ENCODE peak calls at places on chromosomes 1 and 21, in seven cellular contexts. R, G, E, B, H, L and M are unnamed samples.

GRCh38 chr1:47881505-47882442 is 115.4 kb downstream of the TRABD2B start:
- DNase-seq in R (peak), G (no peak), E (no peak), B (peak), H (no peak), L (no peak), M (no peak)

GRCh38 chr1:8133657-8134430 is 107.7 kb upstream of the ERRFI1 start:
- DNase-seq in R (peak), G (peak), E (peak), B (peak), H (peak), L (peak), M (peak)

GRCh38 chr1:19815801-19816736 is 986 bp upstream of the RNF186 start:
- DNase-seq in R (no peak), G (no peak), E (no peak), B (no peak), H (no peak), L (no peak), M (no peak)

GRCh38 chr1:111656093-111657017 is 36.8 kb downstream of the RAP1A start:
- DNase-seq in R (peak), G (peak), E (peak), B (peak), H (peak), L (no peak), M (peak)

GRCh38 chr1:164821648-164822047 is 262.7 kb downstream of the PBX1 start:
- DNase-seq in R (no peak), G (no peak), E (no peak), B (no peak), H (no peak), L (no peak), M (no peak)

GRCh38 chr1:91523462-91523861 is 22.8 kb downstream of the CDC7 start:
- DNase-seq in R (no peak), G (peak), E (no peak), B (no peak), H (no peak), L (no peak), M (peak)

GRCh38 chr21:35904995-35905972 is 155.0 kb downstream of the SETD4 start:
- DNase-seq in R (no peak), G (peak), E (no peak), B (no peak), H (no peak), L (peak), M (peak)

GRCh38 chr1:41872074-41872473 is 46.6 kb downstream of the HIVEP3 start:
- DNase-seq in R (no peak), G (no peak), E (no peak), B (no peak), H (no peak), L (no peak), M (no peak)

GRCh38 chr1:221983444-221983843 is 241.6 kb upstream of the DUSP10 start:
- DNase-seq in R (no peak), G (no peak), E (no peak), B (no peak), H (no peak), L (no peak), M (no peak)

GRCh38 chr1:19547814-19548213 is 62.5 kb upstream of the CAPZB start:
- DNase-seq in R (no peak), G (no peak), E (no peak), B (no peak), H (no peak), L (no peak), M (no peak)

GRCh38 chr1:41629571-41629970 is 145.1 kb upstream of the EDN2 start:
- DNase-seq in R (peak), G (peak), E (no peak), B (no peak), H (no peak), L (no peak), M (peak)

DNA sequence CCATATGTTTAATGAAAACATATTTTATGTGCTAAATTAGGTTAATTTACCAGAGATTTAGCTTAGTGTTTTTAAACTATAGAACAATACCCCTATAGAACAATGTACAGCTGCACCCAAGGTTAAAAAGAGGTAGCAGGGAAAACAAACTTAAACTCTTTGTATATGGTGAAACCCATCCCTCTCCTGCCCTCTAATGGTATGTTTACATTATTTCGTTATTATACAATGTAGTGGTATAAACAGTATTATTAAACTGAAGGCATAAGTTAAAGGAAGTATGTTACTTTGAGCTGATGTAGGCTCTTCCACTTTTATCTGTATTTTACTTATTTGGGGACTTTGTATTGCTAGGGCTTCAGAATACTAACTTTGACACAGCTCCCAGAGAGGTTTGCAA is 16.7 kb upstream of the ZYG11A start:
- DNase-seq in R (no peak), G (no peak), E (no peak), B (no peak), H (no peak), L (no peak), M (peak)
- TF ChIP-seq CTCF in R (no peak), G (peak), E (no peak), B (peak), H (peak), L (no peak), M (peak)

GRCh38 chr1:173714441-173714758 is 381 bp upstream of the KLHL20 start:
- DNase-seq in R (no peak), G (no peak), E (no peak), B (no peak), H (no peak), L (no peak), M (no peak)
- H3K4me3 ChIP-seq in R (peak), G (peak), E (peak), B (peak), H (peak), L (peak), M (peak)

GRCh38 chr1:177779325-177779965 is 190.4 kb downstream of the SEC16B start:
- DNase-seq in R (no peak), G (no peak), E (no peak), B (no peak), H (no peak), L (no peak), M (no peak)

GRCh38 chr1:177783052-177783451 is 186.8 kb downstream of the SEC16B start:
- DNase-seq in R (no peak), G (no peak), E (no peak), B (no peak), H (no peak), L (no peak), M (no peak)

GRCh38 chr1:177784394-177784793 is 185.5 kb downstream of the SEC16B start:
- DNase-seq in R (no peak), G (no peak), E (no peak), B (no peak), H (no peak), L (no peak), M (no peak)

GRCh38 chr1:177780096-177780700 is 189.7 kb downstream of the SEC16B start:
- DNase-seq in R (peak), G (no peak), E (no peak), B (peak), H (peak), L (no peak), M (peak)
- TF ChIP-seq CTCF in R (peak), G (peak), E (no peak), B (peak), H (peak), L (peak), M (peak)

DNA sequence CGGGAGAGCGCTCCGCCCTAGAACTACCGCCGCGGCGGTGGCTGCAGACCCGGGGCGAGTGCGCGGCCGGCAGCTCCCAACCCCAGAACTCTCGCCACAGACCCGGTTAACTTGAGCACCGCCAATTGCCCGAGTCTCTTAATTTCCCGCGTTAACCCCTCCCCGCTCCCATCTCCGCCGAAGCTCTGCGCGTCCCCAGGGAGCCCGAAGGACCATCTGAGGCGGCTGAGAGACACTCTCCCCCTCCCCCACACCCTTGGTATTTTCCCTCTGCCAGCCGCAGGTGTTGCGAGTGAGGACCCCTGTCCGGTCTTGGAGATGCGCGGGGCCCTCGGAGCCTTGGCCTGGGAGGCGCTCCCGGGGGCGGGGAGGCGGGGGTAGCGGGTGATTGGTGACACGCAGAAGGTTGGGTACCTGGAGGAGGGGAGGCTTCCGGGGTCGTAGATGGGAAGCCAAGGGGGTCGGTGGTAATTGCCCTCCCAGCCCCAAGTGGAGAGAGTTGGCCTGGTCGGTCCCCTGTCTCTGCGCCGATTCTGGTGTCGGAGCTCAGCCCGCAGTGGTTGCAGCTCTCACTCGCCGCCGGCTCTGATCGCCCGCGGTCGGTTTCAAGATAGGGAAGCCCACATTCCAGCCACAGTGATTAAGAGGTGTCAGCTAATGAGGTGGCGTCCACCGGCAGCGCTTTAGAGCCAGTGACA is 858 bp upstream of the SUSD4 start:
- DNase-seq in R (no peak), G (no peak), E (no peak), B (no peak), H (no peak), L (peak), M (no peak)
- H3K4me3 ChIP-seq in R (no peak), G (peak), E (peak), B (no peak), H (no peak), L (peak), M (no peak)

DNA sequence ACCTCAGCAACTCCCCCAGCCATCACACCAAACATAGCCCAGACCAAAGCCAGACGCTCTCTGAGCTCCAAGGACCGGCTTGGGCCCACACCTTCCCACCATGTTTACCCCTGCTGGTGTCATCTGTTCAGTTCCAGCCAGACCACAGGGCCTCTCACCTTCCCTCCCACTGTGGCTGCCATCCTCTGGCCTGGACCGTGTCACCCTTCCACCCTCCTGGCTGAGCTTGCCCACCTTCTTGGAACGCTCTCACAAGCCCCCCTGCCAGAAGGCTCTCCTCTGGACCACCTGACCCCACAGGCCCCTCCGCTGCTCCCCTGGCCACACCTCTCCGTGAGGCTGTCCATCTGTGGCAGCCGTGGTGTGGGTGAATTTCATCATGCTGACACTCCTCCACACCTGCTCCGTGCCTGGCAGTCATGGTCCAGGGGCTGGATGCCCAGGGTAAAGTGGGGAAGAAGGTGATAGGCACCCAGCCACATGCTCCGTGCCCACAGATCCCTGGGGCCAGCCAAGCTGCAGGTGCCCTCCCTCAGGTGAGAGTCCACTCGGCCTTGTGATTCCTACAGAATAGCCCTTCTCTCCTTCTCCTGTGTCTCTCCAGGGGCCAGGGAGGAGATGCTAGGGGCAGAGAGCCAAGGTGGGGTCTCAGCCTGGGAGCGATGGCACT is 16.6 kb upstream of the POFUT2 start:
- DNase-seq in R (no peak), G (no peak), E (no peak), B (no peak), H (no peak), L (peak), M (no peak)
- TF ChIP-seq CTCF in R (no peak), G (no peak), E (no peak), B (no peak), H (no peak), L (no peak), M (no peak)

GRCh38 chr1:207910678-207911354 is at the start of gene CD34:
- DNase-seq in R (no peak), G (no peak), E (no peak), B (no peak), H (no peak), L (peak), M (peak)
- H3K4me3 ChIP-seq in R (peak), G (peak), E (peak), B (peak), H (no peak), L (peak), M (peak)

DNA sequence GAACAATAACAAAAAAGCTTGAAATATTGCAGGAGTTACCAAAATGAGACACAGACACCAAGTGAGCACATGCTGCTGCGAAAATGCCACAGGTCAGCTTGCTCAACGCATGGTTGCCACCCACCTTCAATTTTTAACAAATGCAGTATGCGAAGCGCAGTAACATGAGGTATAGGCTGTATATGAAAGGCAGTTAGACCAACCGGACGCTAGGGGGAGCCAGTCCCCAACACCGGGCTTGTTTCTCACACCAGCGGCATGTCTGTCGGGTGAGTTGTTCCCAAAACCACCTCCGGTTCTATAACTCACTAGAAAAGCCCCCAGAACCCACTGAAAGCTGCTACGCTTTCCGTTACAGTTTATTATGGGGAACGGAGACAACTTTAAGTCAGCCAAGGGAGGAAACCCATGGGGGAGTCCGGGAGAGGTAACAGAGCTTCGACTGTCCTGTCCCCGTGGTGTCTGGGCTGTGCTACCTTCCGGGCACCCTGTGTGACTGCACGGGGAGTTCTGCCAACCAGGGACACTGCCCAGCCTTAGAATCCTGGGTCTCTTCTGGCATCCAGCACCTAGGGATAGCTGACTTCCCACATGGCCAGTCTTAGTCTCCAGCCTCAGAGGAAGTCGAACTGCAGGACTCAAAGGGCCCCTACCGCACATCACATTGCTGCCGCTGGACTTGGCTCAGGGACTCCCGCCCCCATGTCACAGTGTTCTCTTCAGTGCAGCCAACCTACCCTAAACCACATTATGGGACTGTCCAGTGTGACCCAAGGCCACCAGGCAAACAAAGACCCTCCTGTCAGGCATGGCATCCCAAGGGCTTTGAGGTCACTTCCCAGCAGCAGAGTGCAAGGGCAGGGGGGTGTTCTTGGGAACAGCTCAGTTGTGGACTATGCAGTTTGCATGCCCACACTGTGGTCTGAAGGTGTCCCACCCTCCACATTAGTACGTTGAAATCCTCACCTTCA is 14.0 kb downstream of the RNF187 start:
- DNase-seq in R (peak), G (no peak), E (peak), B (peak), H (peak), L (peak), M (peak)
- TF ChIP-seq CTCF in R (peak), G (peak), E (peak), B (peak), H (peak), L (peak), M (peak)

GRCh38 chr1:31787786-31788137 is 23.6 kb upstream of the ADGRB2 start:
- DNase-seq in R (no peak), G (no peak), E (no peak), B (no peak), H (no peak), L (no peak), M (no peak)
- H3K4me3 ChIP-seq in R (peak), G (no peak), E (peak), B (peak), H (peak), L (peak), M (no peak)

GRCh38 chr1:13517193-13517812 is 3.5 kb upstream of the LRRC38 start:
- DNase-seq in R (no peak), G (no peak), E (no peak), B (no peak), H (peak), L (peak), M (peak)

GRCh38 chr1:13512472-13512871 is 1.3 kb downstream of the LRRC38 start:
- DNase-seq in R (no peak), G (no peak), E (no peak), B (no peak), H (no peak), L (no peak), M (peak)

GRCh38 chr1:13513063-13513884 is 529 bp downstream of the LRRC38 start:
- DNase-seq in R (no peak), G (no peak), E (no peak), B (no peak), H (no peak), L (no peak), M (peak)

GRCh38 chr1:13516606-13517005 is 2.8 kb upstream of the LRRC38 start:
- DNase-seq in R (no peak), G (no peak), E (no peak), B (no peak), H (no peak), L (no peak), M (no peak)

DNA sequence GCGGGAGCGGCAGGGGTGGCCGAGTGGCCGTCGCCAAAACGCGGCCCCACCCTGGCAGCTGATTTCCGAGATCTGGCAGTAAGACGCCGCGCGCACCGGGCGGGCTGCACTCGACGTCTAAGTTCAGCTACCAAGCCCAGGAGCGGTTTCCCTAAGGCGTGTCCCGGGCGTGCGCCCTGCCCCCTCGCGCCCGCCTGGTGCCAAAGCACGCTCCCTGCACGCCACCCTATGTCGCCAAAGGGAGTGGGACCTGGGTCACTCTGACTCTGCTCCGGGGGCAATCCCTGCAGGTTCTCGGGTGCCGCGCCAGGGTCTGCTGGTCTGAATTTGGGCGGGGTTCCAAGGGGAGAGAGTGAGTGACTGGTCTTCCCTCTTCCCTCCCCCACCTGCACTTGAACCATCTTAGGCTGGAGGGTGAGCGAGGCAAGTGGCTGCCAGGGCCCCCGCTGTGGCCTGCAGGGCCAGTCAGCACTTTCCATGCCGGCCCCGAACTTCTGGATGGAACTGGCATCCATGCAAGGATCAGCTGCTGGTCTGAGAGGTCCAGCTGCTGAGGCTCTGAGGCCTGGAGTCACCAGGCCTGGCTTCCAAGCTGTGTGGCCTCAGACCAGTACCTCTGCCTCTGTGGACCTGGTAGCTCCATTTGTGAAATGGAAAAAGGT is at the start of gene LRRC38:
- DNase-seq in R (no peak), G (no peak), E (no peak), B (no peak), H (no peak), L (peak), M (no peak)
- TF ChIP-seq CTCF in R (no peak), G (no peak), E (no peak), B (no peak), H (no peak), L (peak), M (no peak)

DNA sequence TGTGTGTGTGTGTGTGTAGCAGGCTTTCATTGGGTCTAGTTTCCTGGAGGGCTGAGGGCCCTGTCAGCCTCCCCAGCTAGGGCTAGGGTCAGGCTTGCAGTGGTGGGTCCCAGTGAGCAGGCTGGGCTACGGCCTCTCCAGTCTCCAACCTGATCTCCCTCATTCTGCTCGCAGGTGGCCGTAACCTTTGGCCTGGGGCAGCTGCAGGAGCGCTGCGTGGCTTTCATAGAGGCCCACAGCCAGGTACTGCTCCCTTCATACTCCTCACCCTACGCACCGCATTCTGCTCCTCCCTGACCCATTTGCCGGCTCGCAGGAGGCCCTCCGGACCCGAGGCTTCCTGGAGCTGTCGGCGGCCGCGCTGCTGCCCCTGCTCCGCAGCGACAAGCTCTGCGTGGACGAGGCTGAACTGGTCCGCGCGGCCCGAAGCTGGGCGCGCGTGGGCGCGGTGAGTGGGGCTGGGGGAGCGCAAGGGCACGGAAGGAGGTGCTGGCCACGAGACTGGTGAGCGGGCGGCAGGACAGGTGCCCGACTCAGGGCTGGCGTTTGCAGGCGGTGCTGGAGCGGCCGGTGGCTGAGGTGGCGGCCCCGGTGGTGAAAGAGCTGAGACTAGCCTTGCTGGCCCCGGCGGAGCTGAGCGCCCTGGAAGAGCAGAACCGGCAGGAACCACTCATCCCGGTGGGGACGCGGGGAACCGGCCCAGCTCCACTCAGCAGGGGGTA is 4.7 kb downstream of the BTBD19 start:
- DNase-seq in R (no peak), G (no peak), E (no peak), B (no peak), H (no peak), L (peak), M (no peak)
- H3K4me3 ChIP-seq in R (peak), G (peak), E (peak), B (peak), H (no peak), L (peak), M (no peak)